ENCODE peak calls at places on chromosomes 13 and 19, in five cellular contexts. K, D, T, G and U are unnamed samples.
A peak's percentile ranks its signal among the peaks of the same experiment; 100 is the strongest.

GRCh38 chr13:20197361-20197834 is 4.7 kb upstream of the GJB2 start:
- DNase-seq in D (peak; percentile 24), K (peak; percentile 63), G (peak; percentile 56), T (peak; percentile 62), U (peak; percentile 53)

GRCh38 chr13:95643471-95643813 is 1.1 kb downstream of the DZIP1 start:
- DNase-seq in G (peak; percentile 43), T (peak; percentile 18), K (peak; percentile 58), D (no peak), U (peak; percentile 43)

GRCh38 chr13:50941146-50941545 is 31.6 kb downstream of the RNASEH2B start:
- DNase-seq in G (no peak), K (no peak), T (no peak), D (no peak), U (no peak)

GRCh38 chr19:41958367-41959055 is 610 bp downstream of the RABAC1 start:
- DNase-seq in D (peak; percentile 76), G (peak; percentile 62), K (peak; percentile 92), T (peak; percentile 71), U (peak; percentile 96)

GRCh38 chr19:892243-892996 is 567 bp downstream of the MED16 start:
- DNase-seq in D (peak; percentile 70), G (no peak), T (no peak), K (peak; percentile 50), U (peak; percentile 59)

GRCh38 chr13:109669956-109670355 is 116.4 kb downstream of the IRS2 start:
- DNase-seq in T (no peak), G (no peak), K (no peak), D (peak; percentile 56), U (no peak)

GRCh38 chr19:1455002-1455335 is 5.0 kb downstream of the APC2 start:
- DNase-seq in T (no peak), D (peak; percentile 46), G (no peak), K (no peak), U (no peak)

GRCh38 chr19:45515807-45516401 is 8.6 kb downstream of the VASP start:
- DNase-seq in T (no peak), D (no peak), K (no peak), G (no peak), U (no peak)

GRCh38 chr19:2699413-2700142 is 2.9 kb downstream of the GNG7 start:
- DNase-seq in T (no peak), G (no peak), D (no peak), K (no peak), U (no peak)

GRCh38 chr13:98050041-98050466 is 92.8 kb upstream of the FARP1 start:
- DNase-seq in G (peak; percentile 67), K (no peak), D (no peak), T (no peak), U (no peak)

GRCh38 chr13:25692156-25692555 is 320.4 kb downstream of the ATP8A2 start:
- DNase-seq in T (peak; percentile 11), G (no peak), K (no peak), D (no peak), U (peak; percentile 26)

GRCh38 chr13:52428295-52428694 is 22.1 kb downstream of the VPS36 start:
- DNase-seq in G (peak; percentile 70), T (no peak), K (no peak), D (no peak), U (no peak)

GRCh38 chr19:19079571-19079970 is 15.8 kb downstream of the SLC25A42 start:
- DNase-seq in T (no peak), D (no peak), K (no peak), G (no peak), U (no peak)

GRCh38 chr13:70339738-70340137 is 231.5 kb upstream of the KLHL1 start:
- DNase-seq in K (peak; percentile 1), D (no peak), T (no peak), G (no peak), U (peak; percentile 83)

GRCh38 chr13:58889474-58889873 is 1257.9 kb downstream of the PCDH17 start:
- DNase-seq in T (no peak), G (no peak), D (no peak), K (no peak), U (no peak)

GRCh38 chr13:93098972-93099371 is 127.6 kb upstream of the GPC6 start:
- DNase-seq in G (no peak), K (no peak), D (no peak), T (no peak), U (no peak)

GRCh38 chr13:112831196-112831595 is 137.8 kb upstream of the MCF2L start:
- DNase-seq in K (no peak), G (no peak), T (no peak), D (no peak), U (no peak)

GRCh38 chr13:93915269-93915809 is 564.1 kb downstream of the DCT start:
- DNase-seq in K (peak; percentile 86), D (no peak), G (peak; percentile 75), T (no peak), U (no peak)

GRCh38 chr13:24033527-24034302 is 126.8 kb upstream of the SPATA13 start:
- DNase-seq in K (peak; percentile 78), G (peak; percentile 92), T (no peak), D (no peak), U (no peak)

GRCh38 chr13:44921931-44922758 is 67.1 kb downstream of the NUFIP1 start:
- DNase-seq in K (peak; percentile 95), T (no peak), G (peak; percentile 98), D (no peak), U (no peak)

GRCh38 chr19:2482354-2483038 is 6.6 kb downstream of the GADD45B start:
- DNase-seq in T (no peak), D (no peak), K (no peak), G (no peak), U (no peak)

GRCh38 chr19:1859319-1859718 is 4.1 kb downstream of the KLF16 start:
- DNase-seq in T (no peak), D (no peak), G (no peak), K (no peak), U (no peak)

GRCh38 chr19:19627716-19628498 is at the start of gene LPAR2:
- DNase-seq in D (no peak), K (peak; percentile 36), T (peak; percentile 46), G (no peak), U (peak; percentile 78)

GRCh38 chr13:45068036-45069001 is 52.0 kb upstream of the GTF2F2 start:
- DNase-seq in G (no peak), T (no peak), K (no peak), D (no peak), U (no peak)

GRCh38 chr13:28100149-28101121 is at the start of gene FLT3:
- DNase-seq in G (peak; percentile 38), D (peak; percentile 85), K (peak; percentile 38), T (peak; percentile 48), U (peak; percentile 84)

GRCh38 chr13:85709072-85709471 is 90.1 kb downstream of the SLITRK6 start:
- DNase-seq in D (no peak), K (no peak), G (peak; percentile 41), T (no peak), U (no peak)

GRCh38 chr19:15841875-15842569 is 26.6 kb upstream of the OR10H1 start:
- DNase-seq in K (no peak), T (no peak), D (peak; percentile 11), G (no peak), U (no peak)

GRCh38 chr13:34578471-34578870 is 363.6 kb upstream of the NBEA start:
- DNase-seq in K (peak; percentile 50), G (no peak), T (no peak), D (no peak), U (no peak)

GRCh38 chr13:29688193-29688592 is 92.7 kb upstream of the SLC7A1 start:
- DNase-seq in G (no peak), T (no peak), D (no peak), K (peak; percentile 17), U (no peak)

GRCh38 chr13:49310251-49310650 is 62.5 kb downstream of the CDADC1 start:
- DNase-seq in G (no peak), D (no peak), K (no peak), T (no peak), U (no peak)
- H3K4me1 ChIP-seq in G (peaks cover 30% of the 10 kb centered on the region), D (no peaks in the 10 kb centered on the region), K (peaks cover 41% of the 10 kb centered on the region), T (no peaks in the 10 kb centered on the region), U (no peaks in the 10 kb centered on the region)

GRCh38 chr19:38808741-38809140 is 4.0 kb downstream of the LGALS4 start:
- DNase-seq in D (no peak), K (no peak), G (no peak), T (no peak), U (no peak)

GRCh38 chr19:38812841-38813320 is at the start of gene LGALS4:
- DNase-seq in T (no peak), K (no peak), G (no peak), D (no peak), U (no peak)

GRCh38 chr19:38812004-38812840 is 523 bp downstream of the LGALS4 start:
- DNase-seq in D (no peak), G (no peak), T (no peak), K (no peak), U (no peak)

GRCh38 chr19:38806371-38806770 is 6.4 kb downstream of the LGALS4 start:
- DNase-seq in K (no peak), G (no peak), D (no peak), T (no peak), U (no peak)

GRCh38 chr19:38809592-38810252 is 3.0 kb downstream of the LGALS4 start:
- DNase-seq in G (no peak), K (no peak), D (no peak), T (no peak), U (no peak)
- H2AFZ ChIP-seq in G (no peak overlapping the region), K (no peak overlapping the region), D (no peak overlapping the region), T (no peak overlapping the region), U (no peak overlapping the region)

DNA sequence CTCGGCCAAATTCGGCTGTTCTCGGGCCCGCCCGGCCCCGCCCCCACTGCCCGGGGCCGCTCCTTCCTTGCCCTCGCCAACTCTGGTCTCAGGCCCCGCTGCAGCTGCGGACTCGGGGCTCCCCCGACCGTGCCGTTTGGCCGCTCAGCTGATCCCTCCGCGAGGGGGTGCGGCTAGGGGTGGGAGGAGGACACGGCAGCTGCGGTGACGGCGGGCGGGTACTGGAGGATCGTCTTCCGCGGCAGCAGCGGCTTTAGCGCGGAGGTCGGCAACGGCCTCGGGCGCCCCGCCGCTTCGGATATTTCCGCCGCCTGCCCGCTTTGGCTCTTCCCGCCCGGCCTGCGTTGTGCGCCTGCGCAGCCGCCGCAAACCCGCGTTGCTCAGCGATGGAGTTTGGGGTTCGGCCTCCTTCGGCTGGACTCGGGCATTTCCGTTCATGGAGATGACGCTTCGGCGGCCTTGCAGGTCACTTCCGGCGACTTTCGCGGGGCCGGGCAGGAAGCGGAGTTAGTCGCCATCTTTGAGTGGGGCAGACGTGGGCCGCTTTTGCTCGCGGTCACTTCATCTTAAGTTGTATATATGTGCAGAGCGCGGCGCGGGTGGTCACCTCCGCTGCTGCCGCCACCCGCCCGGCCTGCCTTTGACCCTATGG is 338 bp upstream of the UBE2M start:
- DNase-seq in G (peak; percentile 98), T (peak; percentile 99), K (peak; percentile 99), D (peak; percentile 99), U (peak; percentile 99)
- H3K4me1 ChIP-seq in G (peaks cover 31% of the 10 kb centered on the region), T (peaks cover 24% of the 10 kb centered on the region), K (peaks cover 32% of the 10 kb centered on the region), D (peaks cover 52% of the 10 kb centered on the region), U (peaks cover 23% of the 10 kb centered on the region)

DNA sequence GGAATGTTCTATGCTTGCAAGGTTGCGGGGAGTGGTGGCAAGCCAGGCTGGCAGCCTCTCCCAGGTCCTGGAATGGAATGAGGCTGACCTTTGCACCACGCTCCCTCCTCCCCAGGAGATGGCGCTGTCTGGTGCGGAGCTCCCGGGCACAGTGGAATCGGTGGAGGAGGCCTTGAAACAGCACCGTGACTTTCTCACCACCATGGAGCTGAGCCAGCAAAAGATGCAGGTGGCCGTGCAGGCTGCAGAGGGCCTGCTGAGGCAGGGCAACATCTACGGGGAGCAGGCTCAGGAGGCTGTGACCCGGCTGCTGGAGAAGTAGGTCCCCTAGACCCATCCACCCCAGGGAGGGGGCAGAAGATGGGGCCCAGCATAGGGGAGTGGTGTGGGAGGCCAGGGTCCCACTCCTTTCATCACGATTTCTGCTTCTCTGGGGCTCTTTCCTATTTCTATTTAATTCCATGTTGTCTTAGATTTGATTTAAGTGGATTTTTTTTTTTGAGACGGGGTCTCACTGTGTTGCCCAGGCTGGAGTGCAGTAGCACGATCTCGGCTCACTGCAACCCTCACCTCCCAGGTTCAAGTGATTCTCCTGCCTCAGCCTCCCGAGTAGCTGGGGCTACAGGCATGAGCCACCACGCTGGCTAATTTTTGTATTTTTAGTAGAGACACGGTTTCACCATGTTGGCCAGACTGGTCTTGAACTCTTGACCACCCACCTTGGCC is 53.2 kb upstream of the SHKBP1 start:
- DNase-seq in T (peak; percentile 56), G (peak; percentile 44), D (peak; percentile 56), K (peak; percentile 78), U (peak; percentile 93)
- H2AFZ ChIP-seq in T (peak overlapping the region; percentile 84), G (peak overlapping the region; percentile 75), D (peak overlapping the region; percentile 65), K (no peak overlapping the region), U (peak overlapping the region; percentile 69)